ENCODE peak calls at places on chromosomes 7 and 10, in five cellular contexts. W, I, D, O and Q are unnamed samples.

GRCh38 chr10:108544500-108545120 is 1378.7 kb downstream of the XPNPEP1 start:
- DNase-seq in W (no peak), I (peak), D (peak), O (no peak), Q (peak)

GRCh38 chr10:61438141-61438984 is 14.8 kb downstream of the TMEM26 start:
- DNase-seq in W (no peak), I (no peak), D (no peak), O (no peak), Q (no peak)

GRCh38 chr10:131421381-131421780 is 109.9 kb upstream of the TCERG1L start:
- DNase-seq in W (no peak), I (no peak), D (no peak), O (no peak), Q (no peak)

GRCh38 chr7:8305104-8305503 is 43.1 kb upstream of the ICA1 start:
- DNase-seq in W (no peak), I (no peak), D (no peak), O (no peak), Q (no peak)

GRCh38 chr7:4144171-4144701 is 537.9 kb upstream of the FOXK1 start:
- DNase-seq in W (no peak), I (no peak), D (no peak), O (no peak), Q (no peak)

GRCh38 chr10:126408953-126409641 is 20.8 kb upstream of the ADAM12 start:
- DNase-seq in W (no peak), I (no peak), D (no peak), O (no peak), Q (no peak)

GRCh38 chr7:100532165-100533022 is 6.6 kb upstream of the AGFG2 start:
- DNase-seq in W (no peak), I (no peak), D (no peak), O (peak), Q (no peak)

GRCh38 chr10:124386186-124387077 is 32.3 kb downstream of the OAT start:
- DNase-seq in W (no peak), I (peak), D (no peak), O (no peak), Q (no peak)

GRCh38 chr7:46220066-46220630 is 299.1 kb upstream of the IGFBP3 start:
- DNase-seq in W (no peak), I (no peak), D (no peak), O (no peak), Q (no peak)

GRCh38 chr10:73819513-73820093 is 8.2 kb upstream of the NDST2 start:
- DNase-seq in W (no peak), I (peak), D (no peak), O (peak), Q (no peak)

GRCh38 chr7:121083790-121084251 is 95.3 kb downstream of the CPED1 start:
- DNase-seq in W (no peak), I (no peak), D (no peak), O (no peak), Q (no peak)

GRCh38 chr7:59079-59825 is 133.1 kb upstream of the FAM20C start:
- DNase-seq in W (no peak), I (peak), D (no peak), O (no peak), Q (no peak)

GRCh38 chr7:151934584-151934983 is 21.7 kb upstream of the GALNTL5 start:
- DNase-seq in W (no peak), I (no peak), D (no peak), O (no peak), Q (no peak)

GRCh38 chr7:93051660-93052059 is 66.1 kb downstream of the SAMD9 start:
- DNase-seq in W (no peak), I (no peak), D (no peak), O (no peak), Q (no peak)

GRCh38 chr10:4403638-4404252 is 422.3 kb upstream of the AKR1E2 start:
- DNase-seq in W (no peak), I (no peak), D (no peak), O (no peak), Q (no peak)

GRCh38 chr10:119368581-119368980 is 161.2 kb downstream of the GRK5 start:
- DNase-seq in W (no peak), I (no peak), D (no peak), O (no peak), Q (no peak)

GRCh38 chr10:72050873-72051272 is 37.5 kb downstream of the SPOCK2 start:
- DNase-seq in W (no peak), I (no peak), D (no peak), O (no peak), Q (no peak)

GRCh38 chr10:73263948-73264347 is 11.5 kb upstream of the MRPS16 start:
- DNase-seq in W (no peak), I (no peak), D (peak), O (peak), Q (peak)

GRCh38 chr7:98956937-98957336 is 78.6 kb downstream of the TRRAP start:
- DNase-seq in W (no peak), I (no peak), D (no peak), O (no peak), Q (no peak)

GRCh38 chr7:127252736-127253288 is at the start of gene GRM8:
- DNase-seq in W (no peak), I (peak), D (peak), O (peak), Q (peak)
- TF ChIP-seq ESRRA in W (no peak), I (no peak), D (no peak), O (no peak), Q (no peak)

GRCh38 chr7:150514748-150515222 is at the start of gene GIMAP7:
- DNase-seq in W (peak), I (no peak), D (no peak), O (no peak), Q (no peak)
- TF ChIP-seq ESRRA in W (no peak), I (no peak), D (no peak), O (no peak), Q (no peak)

GRCh38 chr10:11148131-11148530 is 130.5 kb downstream of the CELF2 start:
- DNase-seq in W (no peak), I (no peak), D (no peak), O (no peak), Q (no peak)

GRCh38 chr10:11149499-11149898 is 131.8 kb downstream of the CELF2 start:
- DNase-seq in W (no peak), I (no peak), D (no peak), O (no peak), Q (no peak)

GRCh38 chr10:11148638-11149037 is 131.0 kb downstream of the CELF2 start:
- DNase-seq in W (no peak), I (no peak), D (no peak), O (no peak), Q (no peak)

GRCh38 chr10:11146402-11147171 is 128.9 kb downstream of the CELF2 start:
- DNase-seq in W (no peak), I (no peak), D (no peak), O (no peak), Q (no peak)

GRCh38 chr10:11147723-11148122 is 130.1 kb downstream of the CELF2 start:
- DNase-seq in W (no peak), I (no peak), D (no peak), O (no peak), Q (no peak)
- TF ChIP-seq ESRRA in W (no peak), I (no peak), D (no peak), O (no peak), Q (no peak)

DNA sequence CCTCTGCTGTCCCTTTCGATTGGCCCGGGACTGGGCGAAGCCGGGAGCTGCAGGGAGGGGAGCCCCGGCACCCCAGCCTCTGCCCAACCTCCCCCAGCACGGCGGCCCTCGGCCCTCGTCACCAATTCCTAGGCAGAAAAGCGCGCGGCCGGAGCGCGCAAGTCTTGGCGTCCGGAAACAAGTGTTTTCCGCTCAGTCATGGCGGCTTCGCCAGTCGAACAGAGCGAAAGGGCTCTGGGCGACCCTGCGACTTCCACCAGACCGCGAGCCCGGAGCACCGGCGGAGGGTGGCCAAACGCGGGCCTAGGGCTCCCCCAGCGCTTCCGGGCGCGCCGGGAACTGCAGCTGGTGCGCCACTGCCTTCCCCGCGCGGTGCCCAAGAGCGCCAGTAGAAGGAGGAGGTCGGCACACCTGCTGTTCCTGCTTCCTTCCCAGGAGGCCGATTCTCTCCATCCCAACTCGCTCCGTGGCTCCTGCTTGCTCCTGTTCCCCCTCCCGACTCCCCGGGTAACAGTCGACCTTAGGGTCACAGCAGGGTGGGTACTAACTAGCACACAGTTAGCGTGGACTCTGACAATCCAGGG is 729.9 kb downstream of the ZWINT start:
- DNase-seq in W (no peak), I (peak), D (no peak), O (peak), Q (peak)
- TF ChIP-seq ESRRA in W (no peak), I (peak), D (no peak), O (no peak), Q (no peak)

DNA sequence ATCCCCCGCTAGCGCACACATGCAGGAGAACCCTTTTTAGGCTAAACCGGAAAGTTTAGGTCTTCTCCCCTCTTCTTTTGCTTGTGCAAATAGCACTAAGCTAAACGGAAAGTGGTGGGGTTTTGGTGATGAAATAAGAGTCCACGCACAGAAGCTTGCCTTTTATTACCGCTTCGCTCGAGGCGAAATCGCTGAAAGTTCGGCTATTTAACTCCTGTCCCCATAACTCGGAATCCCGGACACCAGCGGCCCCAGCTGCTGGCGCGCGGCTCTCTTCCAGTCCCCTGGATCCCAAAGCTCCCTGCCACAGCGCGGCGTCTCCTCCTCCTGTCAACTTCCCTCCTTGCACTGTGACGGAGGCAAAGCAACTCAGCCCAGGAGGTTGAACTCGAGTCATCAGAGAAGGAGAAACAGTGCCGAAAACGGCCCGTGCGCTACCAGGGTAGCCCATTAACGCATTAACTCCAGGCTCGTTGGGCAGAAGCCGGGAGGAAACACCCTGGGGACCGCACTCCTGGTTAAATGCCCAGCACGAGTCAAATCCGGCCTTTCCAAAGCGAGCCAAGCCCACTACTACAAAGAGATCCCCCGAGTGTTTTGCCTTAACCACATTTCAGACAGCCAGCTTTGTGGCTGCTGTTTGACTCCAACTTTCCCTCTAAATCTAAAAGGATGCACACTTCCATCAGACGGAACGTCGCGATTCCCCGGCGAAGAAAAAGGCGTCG is 1.3 kb downstream of the SEMA3D start:
- DNase-seq in W (no peak), I (peak), D (no peak), O (no peak), Q (peak)
- TF ChIP-seq ESRRA in W (no peak), I (no peak), D (no peak), O (no peak), Q (no peak)

GRCh38 chr10:98316661-98317060 is 48.7 kb upstream of the LOXL4 start:
- DNase-seq in W (no peak), I (no peak), D (no peak), O (no peak), Q (no peak)
- TF ChIP-seq ESRRA in W (no peak), I (no peak), D (no peak), O (no peak), Q (no peak)

GRCh38 chr7:127809285-127809702 is 157.3 kb downstream of the SND1 start:
- DNase-seq in W (no peak), I (no peak), D (no peak), O (peak), Q (no peak)
- TF ChIP-seq ESRRA in W (no peak), I (no peak), D (no peak), O (no peak), Q (no peak)

GRCh38 chr7:17297243-17297642 is 1.2 kb upstream of the AHR start:
- DNase-seq in W (no peak), I (no peak), D (no peak), O (no peak), Q (no peak)
- TF ChIP-seq ESRRA in W (no peak), I (no peak), D (no peak), O (no peak), Q (no peak)

DNA sequence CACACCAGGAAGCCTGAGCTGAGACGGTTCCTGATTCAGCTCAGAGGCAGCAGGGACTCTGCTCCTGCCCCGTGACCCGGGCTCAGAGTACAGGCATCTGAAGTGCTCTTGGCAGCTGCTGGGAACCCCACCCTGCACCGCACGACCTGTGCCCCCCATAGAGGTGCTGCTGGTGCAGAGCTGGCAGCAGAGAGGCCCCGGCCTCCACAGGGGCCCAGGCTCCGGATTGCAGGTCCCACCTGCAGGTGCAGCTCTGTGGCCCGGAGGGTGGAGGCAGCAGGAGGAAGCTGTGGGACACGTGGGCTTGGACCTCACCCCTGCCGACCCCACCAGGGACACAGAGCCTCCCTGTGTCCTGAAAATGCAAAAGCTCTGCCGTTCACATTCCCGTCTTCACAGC is 39.4 kb upstream of the ADGRA1 start:
- DNase-seq in W (no peak), I (no peak), D (no peak), O (no peak), Q (no peak)
- TF ChIP-seq ESRRA in W (no peak), I (no peak), D (no peak), O (no peak), Q (no peak)

GRCh38 chr10:47366056-47366631 is 17.9 kb downstream of the ZNF488 start:
- DNase-seq in W (no peak), I (no peak), D (no peak), O (no peak), Q (no peak)

GRCh38 chr10:47367646-47368045 is 16.4 kb downstream of the ZNF488 start:
- DNase-seq in W (no peak), I (no peak), D (no peak), O (no peak), Q (no peak)

GRCh38 chr10:47365561-47365960 is 17.4 kb downstream of the RBP3 start:
- DNase-seq in W (no peak), I (no peak), D (no peak), O (no peak), Q (no peak)

GRCh38 chr10:47368431-47369180 is 15.5 kb downstream of the ZNF488 start:
- DNase-seq in W (no peak), I (no peak), D (no peak), O (no peak), Q (no peak)

GRCh38 chr10:47366731-47367460 is 17.2 kb downstream of the ZNF488 start:
- DNase-seq in W (no peak), I (no peak), D (no peak), O (no peak), Q (no peak)
- TF ChIP-seq ESRRA in W (no peak), I (no peak), D (no peak), O (no peak), Q (no peak)